ENCODE peak calls at places on chromosome 15, in eight cellular contexts. One of them, this sample, is unnamed.
A peak's percentile ranks its signal among the peaks of the same experiment; 100 is the strongest.

GRCh38 chr15:35120173-35120572 is 35.1 kb upstream of the NANOGP8 start:
- DNase-seq in anterior cingulate cortex: no peak
- DNase-seq in GM12865: no peak
- DNase-seq in GM10248: no peak
- DNase-seq in A549: no peak
- DNase-seq in activated CD4-positive, alpha-beta T cell treated with anti-CD3 and anti-CD28 coated beads, Interleukin-2, amount 50 U/mL, for 4 hours: no peak
- DNase-seq in GM23338: no peak
- DNase-seq in pancreas: no peak
- DNase-seq in this sample: no peak

GRCh38 chr15:51403072-51403878 is 61.8 kb downstream of the GLDN start:
- DNase-seq in GM23338: peak; percentile 48
- DNase-seq in GM10248: no peak
- DNase-seq in A549: peak; percentile 52
- DNase-seq in pancreas: no peak
- DNase-seq in GM12865: peak; percentile 24
- DNase-seq in anterior cingulate cortex: no peak
- DNase-seq in activated CD4-positive, alpha-beta T cell treated with anti-CD3 and anti-CD28 coated beads, Interleukin-2, amount 50 U/mL, for 4 hours: no peak
- DNase-seq in this sample: peak; percentile 10

GRCh38 chr15:74725845-74726773 is 781 bp upstream of the CYP1A1 start:
- DNase-seq in activated CD4-positive, alpha-beta T cell treated with anti-CD3 and anti-CD28 coated beads, Interleukin-2, amount 50 U/mL, for 4 hours: peak; percentile 32
- DNase-seq in GM10248: peak; percentile 65
- DNase-seq in GM12865: peak; percentile 53
- DNase-seq in pancreas: peak; percentile 80
- DNase-seq in GM23338: peak; percentile 82
- DNase-seq in anterior cingulate cortex: no peak
- DNase-seq in A549: peak; percentile 35
- DNase-seq in this sample: peak; percentile 10

GRCh38 chr15:68733666-68734065 is 87.0 kb downstream of the ANP32A start:
- DNase-seq in pancreas: no peak
- DNase-seq in GM10248: no peak
- DNase-seq in GM23338: no peak
- DNase-seq in A549: no peak
- DNase-seq in activated CD4-positive, alpha-beta T cell treated with anti-CD3 and anti-CD28 coated beads, Interleukin-2, amount 50 U/mL, for 4 hours: no peak
- DNase-seq in anterior cingulate cortex: no peak
- DNase-seq in GM12865: no peak
- DNase-seq in this sample: no peak

GRCh38 chr15:42971830-42972229 is 51.3 kb upstream of the TTBK2 start:
- DNase-seq in GM12865: no peak
- DNase-seq in GM10248: no peak
- DNase-seq in pancreas: no peak
- DNase-seq in A549: no peak
- DNase-seq in GM23338: no peak
- DNase-seq in activated CD4-positive, alpha-beta T cell treated with anti-CD3 and anti-CD28 coated beads, Interleukin-2, amount 50 U/mL, for 4 hours: no peak
- DNase-seq in anterior cingulate cortex: no peak
- DNase-seq in this sample: no peak

GRCh38 chr15:44340410-44340809 is 51.9 kb downstream of the GOLM2 start:
- DNase-seq in GM23338: peak; percentile 30
- DNase-seq in A549: no peak
- DNase-seq in anterior cingulate cortex: no peak
- DNase-seq in pancreas: no peak
- DNase-seq in GM10248: no peak
- DNase-seq in GM12865: no peak
- DNase-seq in activated CD4-positive, alpha-beta T cell treated with anti-CD3 and anti-CD28 coated beads, Interleukin-2, amount 50 U/mL, for 4 hours: no peak
- DNase-seq in this sample: peak; percentile 54

GRCh38 chr15:73485372-73485771 is 42.4 kb downstream of the REC114 start:
- DNase-seq in GM10248: no peak
- DNase-seq in activated CD4-positive, alpha-beta T cell treated with anti-CD3 and anti-CD28 coated beads, Interleukin-2, amount 50 U/mL, for 4 hours: no peak
- DNase-seq in pancreas: no peak
- DNase-seq in A549: no peak
- DNase-seq in anterior cingulate cortex: no peak
- DNase-seq in GM12865: no peak
- DNase-seq in GM23338: no peak
- DNase-seq in this sample: no peak

GRCh38 chr15:25797511-25798206 is 65.5 kb downstream of the ATP10A start:
- DNase-seq in anterior cingulate cortex: no peak
- DNase-seq in GM10248: no peak
- DNase-seq in GM23338: no peak
- DNase-seq in GM12865: no peak
- DNase-seq in pancreas: no peak
- DNase-seq in activated CD4-positive, alpha-beta T cell treated with anti-CD3 and anti-CD28 coated beads, Interleukin-2, amount 50 U/mL, for 4 hours: no peak
- DNase-seq in A549: no peak
- DNase-seq in this sample: no peak

GRCh38 chr15:61479601-61480000 is 250.5 kb upstream of the RORA start:
- DNase-seq in activated CD4-positive, alpha-beta T cell treated with anti-CD3 and anti-CD28 coated beads, Interleukin-2, amount 50 U/mL, for 4 hours: no peak
- DNase-seq in GM12865: no peak
- DNase-seq in pancreas: no peak
- DNase-seq in GM10248: no peak
- DNase-seq in GM23338: no peak
- DNase-seq in A549: no peak
- DNase-seq in anterior cingulate cortex: no peak
- DNase-seq in this sample: no peak

GRCh38 chr15:50880221-50880620 is 28.3 kb upstream of the AP4E1 start:
- DNase-seq in A549: no peak
- DNase-seq in anterior cingulate cortex: no peak
- DNase-seq in GM12865: no peak
- DNase-seq in pancreas: no peak
- DNase-seq in GM23338: no peak
- DNase-seq in activated CD4-positive, alpha-beta T cell treated with anti-CD3 and anti-CD28 coated beads, Interleukin-2, amount 50 U/mL, for 4 hours: no peak
- DNase-seq in GM10248: no peak
- DNase-seq in this sample: no peak

GRCh38 chr15:74954515-74954914 is 2.1 kb downstream of the RPP25 start:
- DNase-seq in pancreas: no peak
- DNase-seq in GM23338: no peak
- DNase-seq in GM10248: no peak
- DNase-seq in GM12865: no peak
- DNase-seq in A549: no peak
- DNase-seq in activated CD4-positive, alpha-beta T cell treated with anti-CD3 and anti-CD28 coated beads, Interleukin-2, amount 50 U/mL, for 4 hours: no peak
- DNase-seq in anterior cingulate cortex: no peak
- DNase-seq in this sample: no peak

GRCh38 chr15:68207176-68207935 is 2.2 kb upstream of the CALML4 start:
- DNase-seq in GM10248: no peak
- DNase-seq in GM23338: peak; percentile 33
- DNase-seq in GM12865: no peak
- DNase-seq in anterior cingulate cortex: no peak
- DNase-seq in activated CD4-positive, alpha-beta T cell treated with anti-CD3 and anti-CD28 coated beads, Interleukin-2, amount 50 U/mL, for 4 hours: no peak
- DNase-seq in A549: no peak
- DNase-seq in pancreas: no peak
- DNase-seq in this sample: no peak

GRCh38 chr15:82918607-82919230 is 33.8 kb downstream of the HOMER2 start:
- DNase-seq in A549: no peak
- DNase-seq in activated CD4-positive, alpha-beta T cell treated with anti-CD3 and anti-CD28 coated beads, Interleukin-2, amount 50 U/mL, for 4 hours: no peak
- DNase-seq in anterior cingulate cortex: no peak
- DNase-seq in GM23338: no peak
- DNase-seq in GM12865: no peak
- DNase-seq in pancreas: no peak
- DNase-seq in GM10248: no peak
- DNase-seq in this sample: no peak

GRCh38 chr15:89074402-89075012 is 13.7 kb upstream of the ABHD2 start:
- DNase-seq in A549: no peak
- DNase-seq in activated CD4-positive, alpha-beta T cell treated with anti-CD3 and anti-CD28 coated beads, Interleukin-2, amount 50 U/mL, for 4 hours: no peak
- DNase-seq in GM12865: no peak
- DNase-seq in pancreas: no peak
- DNase-seq in GM23338: no peak
- DNase-seq in anterior cingulate cortex: no peak
- DNase-seq in GM10248: no peak
- DNase-seq in this sample: no peak

GRCh38 chr15:100944237-100944875 is 25.2 kb downstream of the LRRK1 start:
- DNase-seq in anterior cingulate cortex: no peak
- DNase-seq in GM10248: no peak
- DNase-seq in pancreas: no peak
- DNase-seq in GM23338: no peak
- DNase-seq in activated CD4-positive, alpha-beta T cell treated with anti-CD3 and anti-CD28 coated beads, Interleukin-2, amount 50 U/mL, for 4 hours: no peak
- DNase-seq in A549: no peak
- DNase-seq in GM12865: peak; percentile 53
- DNase-seq in this sample: no peak

GRCh38 chr15:77282333-77282732 is 137.6 kb downstream of the PEAK1 start:
- DNase-seq in A549: no peak
- DNase-seq in anterior cingulate cortex: no peak
- DNase-seq in GM10248: no peak
- DNase-seq in pancreas: no peak
- DNase-seq in GM23338: peak; percentile 67
- DNase-seq in GM12865: no peak
- DNase-seq in activated CD4-positive, alpha-beta T cell treated with anti-CD3 and anti-CD28 coated beads, Interleukin-2, amount 50 U/mL, for 4 hours: no peak
- DNase-seq in this sample: peak; percentile 71

GRCh38 chr15:93929375-93930094 is 301.8 kb upstream of the MCTP2 start:
- DNase-seq in GM10248: no peak
- DNase-seq in GM23338: peak; percentile 14
- DNase-seq in anterior cingulate cortex: no peak
- DNase-seq in activated CD4-positive, alpha-beta T cell treated with anti-CD3 and anti-CD28 coated beads, Interleukin-2, amount 50 U/mL, for 4 hours: no peak
- DNase-seq in A549: no peak
- DNase-seq in pancreas: no peak
- DNase-seq in GM12865: no peak
- DNase-seq in this sample: peak; percentile 19

GRCh38 chr15:58704155-58704825 is 45.2 kb downstream of the ADAM10 start:
- DNase-seq in GM10248: no peak
- DNase-seq in anterior cingulate cortex: no peak
- DNase-seq in pancreas: no peak
- DNase-seq in GM12865: no peak
- DNase-seq in A549: no peak
- DNase-seq in activated CD4-positive, alpha-beta T cell treated with anti-CD3 and anti-CD28 coated beads, Interleukin-2, amount 50 U/mL, for 4 hours: no peak
- DNase-seq in GM23338: no peak
- DNase-seq in this sample: no peak

GRCh38 chr15:92415639-92416297 is 22.1 kb downstream of the ST8SIA2 start:
- DNase-seq in GM10248: no peak
- DNase-seq in A549: no peak
- DNase-seq in GM12865: no peak
- DNase-seq in activated CD4-positive, alpha-beta T cell treated with anti-CD3 and anti-CD28 coated beads, Interleukin-2, amount 50 U/mL, for 4 hours: no peak
- DNase-seq in pancreas: no peak
- DNase-seq in GM23338: no peak
- DNase-seq in anterior cingulate cortex: no peak
- DNase-seq in this sample: no peak

GRCh38 chr15:27492021-27492621 is 521.1 kb downstream of the GABRG3 start:
- DNase-seq in activated CD4-positive, alpha-beta T cell treated with anti-CD3 and anti-CD28 coated beads, Interleukin-2, amount 50 U/mL, for 4 hours: no peak
- DNase-seq in GM23338: no peak
- DNase-seq in GM12865: no peak
- DNase-seq in A549: no peak
- DNase-seq in anterior cingulate cortex: peak; percentile 53
- DNase-seq in pancreas: no peak
- DNase-seq in GM10248: no peak
- DNase-seq in this sample: no peak

GRCh38 chr15:45715528-45715927 is 80.7 kb downstream of the SQOR start:
- DNase-seq in GM10248: no peak
- DNase-seq in GM23338: peak; percentile 33
- DNase-seq in activated CD4-positive, alpha-beta T cell treated with anti-CD3 and anti-CD28 coated beads, Interleukin-2, amount 50 U/mL, for 4 hours: no peak
- DNase-seq in pancreas: no peak
- DNase-seq in A549: no peak
- DNase-seq in anterior cingulate cortex: no peak
- DNase-seq in GM12865: no peak
- DNase-seq in this sample: no peak

GRCh38 chr15:71743861-71744382 is 66.4 kb upstream of the NR2E3 start:
- DNase-seq in activated CD4-positive, alpha-beta T cell treated with anti-CD3 and anti-CD28 coated beads, Interleukin-2, amount 50 U/mL, for 4 hours: peak; percentile 52
- DNase-seq in anterior cingulate cortex: no peak
- DNase-seq in GM10248: peak; percentile 65
- DNase-seq in GM23338: peak; percentile 79
- DNase-seq in pancreas: no peak
- DNase-seq in A549: no peak
- DNase-seq in GM12865: peak; percentile 68
- DNase-seq in this sample: no peak

GRCh38 chr15:23422946-23423708 is 23.9 kb downstream of the GOLGA6L2 start:
- DNase-seq in activated CD4-positive, alpha-beta T cell treated with anti-CD3 and anti-CD28 coated beads, Interleukin-2, amount 50 U/mL, for 4 hours: no peak
- DNase-seq in GM23338: no peak
- DNase-seq in GM10248: no peak
- DNase-seq in pancreas: no peak
- DNase-seq in anterior cingulate cortex: no peak
- DNase-seq in GM12865: no peak
- DNase-seq in A549: no peak
- DNase-seq in this sample: no peak

GRCh38 chr15:95910643-95911212 is 419.8 kb upstream of the NR2F2 start:
- DNase-seq in GM12865: no peak
- DNase-seq in pancreas: no peak
- DNase-seq in activated CD4-positive, alpha-beta T cell treated with anti-CD3 and anti-CD28 coated beads, Interleukin-2, amount 50 U/mL, for 4 hours: no peak
- DNase-seq in GM23338: peak; percentile 64
- DNase-seq in A549: no peak
- DNase-seq in anterior cingulate cortex: no peak
- DNase-seq in GM10248: no peak
- DNase-seq in this sample: no peak

GRCh38 chr15:26070095-26070532 is 207.0 kb upstream of the ATP10A start:
- DNase-seq in GM10248: no peak
- DNase-seq in GM12865: no peak
- DNase-seq in activated CD4-positive, alpha-beta T cell treated with anti-CD3 and anti-CD28 coated beads, Interleukin-2, amount 50 U/mL, for 4 hours: no peak
- DNase-seq in GM23338: no peak
- DNase-seq in pancreas: no peak
- DNase-seq in anterior cingulate cortex: no peak
- DNase-seq in A549: no peak
- DNase-seq in this sample: no peak

GRCh38 chr15:72178976-72179585 is 18.5 kb downstream of the GRAMD2A start:
- DNase-seq in A549: no peak
- DNase-seq in GM12865: no peak
- DNase-seq in GM10248: no peak
- DNase-seq in pancreas: no peak
- DNase-seq in GM23338: peak; percentile 23
- DNase-seq in activated CD4-positive, alpha-beta T cell treated with anti-CD3 and anti-CD28 coated beads, Interleukin-2, amount 50 U/mL, for 4 hours: no peak
- DNase-seq in anterior cingulate cortex: no peak
- DNase-seq in this sample: no peak

GRCh38 chr15:66852064-66852905 is 150.2 kb downstream of the SMAD6 start:
- DNase-seq in A549: no peak
- DNase-seq in pancreas: no peak
- DNase-seq in activated CD4-positive, alpha-beta T cell treated with anti-CD3 and anti-CD28 coated beads, Interleukin-2, amount 50 U/mL, for 4 hours: no peak
- DNase-seq in GM10248: no peak
- DNase-seq in GM23338: no peak
- DNase-seq in anterior cingulate cortex: no peak
- DNase-seq in GM12865: no peak
- DNase-seq in this sample: no peak

GRCh38 chr15:100016632-100017031 is 283.4 kb upstream of the LYSMD4 start:
- DNase-seq in GM12865: no peak
- DNase-seq in activated CD4-positive, alpha-beta T cell treated with anti-CD3 and anti-CD28 coated beads, Interleukin-2, amount 50 U/mL, for 4 hours: no peak
- DNase-seq in GM23338: no peak
- DNase-seq in GM10248: no peak
- DNase-seq in A549: no peak
- DNase-seq in anterior cingulate cortex: no peak
- DNase-seq in pancreas: no peak
- DNase-seq in this sample: no peak